ENCODE peak calls at places on chromosomes 3 and 15, in five cellular contexts. L is LoVo, W is nucleus accumbens, E is HT1080, M is iris pigment epithelial cell. P is an unnamed sample.

GRCh38 chr3:184379375-184380209 is at the start of gene CHRD:
- DNase-seq in L (no peak), W (no peak), E (no peak), M (no peak), P (peak; percentile 48)

GRCh38 chr3:56851966-56852884 is 50.5 kb upstream of the ARHGEF3 start:
- DNase-seq in L (no peak), W (no peak), E (peak; percentile 62), M (peak; percentile 87), P (no peak)

GRCh38 chr3:127691494-127691893 is 18.7 kb downstream of the ABTB1 start:
- DNase-seq in L (no peak), W (no peak), E (no peak), M (no peak), P (peak; percentile 61)

GRCh38 chr3:154247806-154248480 is 76.3 kb downstream of the DHX36 start:
- DNase-seq in L (no peak), W (no peak), E (no peak), M (no peak), P (no peak)

GRCh38 chr3:45659661-45660566 is 29.3 kb upstream of the SACM1L start:
- DNase-seq in L (peak; percentile 63), W (peak; percentile 44), E (peak; percentile 61), M (peak; percentile 80), P (peak; percentile 71)

GRCh38 chr3:15601399-15602145 is at the start of the genes BTD and HACL1:
- DNase-seq in L (peak; percentile 97), W (no peak), E (peak; percentile 100), M (peak; percentile 100), P (peak; percentile 100)

GRCh38 chr15:68518046-68518445 is 60.7 kb upstream of the CORO2B start:
- DNase-seq in L (no peak), W (no peak), E (no peak), M (no peak), P (no peak)

GRCh38 chr3:29922990-29923746 is 642.3 kb downstream of the RBMS3 start:
- DNase-seq in L (peak; percentile 25), W (no peak), E (peak; percentile 89), M (peak; percentile 91), P (peak; percentile 76)

GRCh38 chr3:81910244-81910852 is 148.9 kb upstream of the GBE1 start:
- DNase-seq in L (peak; percentile 45), W (no peak), E (peak; percentile 28), M (peak; percentile 29), P (peak; percentile 57)

P was measured in left kidney.